ENCODE peak calls at places on chromosomes 7 and 10, in four cellular contexts. T is HepG2, D is GM12878, P is H1. I is an unnamed sample.

GRCh38 chr10:34808336-34808735 is 6.8 kb downstream of the PARD3 start:
- DNase-seq in T (no peak), D (no peak), P (no peak), I (no peak)

GRCh38 chr10:100745882-100746412 is 565 bp downstream of the PAX2 start:
- DNase-seq in T (no peak), D (no peak), P (peak; percentile 82), I (no peak)

GRCh38 chr7:138992052-138992531 is 10.9 kb upstream of the KIAA1549 start:
- DNase-seq in T (no peak), P (no peak), D (no peak), I (no peak)

GRCh38 chr10:104043854-104044253 is 41.8 kb downstream of the COL17A1 start:
- DNase-seq in D (no peak), T (no peak), P (no peak), I (no peak)

GRCh38 chr10:46536781-46537180 is 19.7 kb downstream of the GPRIN2 start:
- DNase-seq in T (no peak), D (no peak), P (no peak), I (no peak)

GRCh38 chr7:84122582-84123360 is 71.8 kb downstream of the SEMA3A start:
- DNase-seq in D (no peak), P (no peak), T (no peak), I (no peak)

GRCh38 chr7:30625283-30625682 is 30.6 kb downstream of the GARS1 start:
- DNase-seq in D (no peak), P (no peak), T (no peak), I (no peak)

GRCh38 chr7:113783403-113783802 is 135.4 kb downstream of the PPP1R3A start:
- DNase-seq in D (no peak), T (no peak), P (no peak), I (no peak)

GRCh38 chr10:99849525-99849924 is 67.1 kb downstream of the ABCC2 start:
- DNase-seq in T (peak; percentile 85), P (no peak), D (no peak), I (no peak)

GRCh38 chr7:95420996-95421846 is 13.6 kb downstream of the PON2 start:
- DNase-seq in T (no peak), P (no peak), D (no peak), I (no peak)

GRCh38 chr10:119203006-119203405 is 4.4 kb upstream of the GRK5 start:
- DNase-seq in T (peak; percentile 55), P (no peak), D (no peak), I (no peak)

GRCh38 chr10:3805791-3806381 is 20.9 kb upstream of the KLF6 start:
- DNase-seq in T (no peak), P (no peak), D (no peak), I (no peak)

GRCh38 chr10:112336556-112337201 is 37.2 kb upstream of the ACSL5 start:
- DNase-seq in T (no peak), D (no peak), P (no peak), I (no peak)

GRCh38 chr10:99595770-99596465 is 24.3 kb downstream of the SLC25A28 start:
- DNase-seq in D (no peak), P (peak; percentile 47), T (no peak), I (no peak)

GRCh38 chr10:24255907-24256306 is 47.0 kb downstream of the KIAA1217 start:
- DNase-seq in P (no peak), T (no peak), D (no peak), I (no peak)

GRCh38 chr10:80599424-80599847 is 61.7 kb downstream of the SH2D4B start:
- DNase-seq in D (peak; percentile 57), P (peak; percentile 79), T (peak; percentile 20), I (peak; percentile 77)

GRCh38 chr10:101650841-101651240 is 44.1 kb downstream of the FBXW4 start:
- DNase-seq in D (no peak), P (no peak), T (no peak), I (peak; percentile 8)

GRCh38 chr7:46131916-46132795 is 211.1 kb upstream of the IGFBP3 start:
- DNase-seq in P (no peak), T (peak; percentile 43), D (no peak), I (peak; percentile 54)

GRCh38 chr7:26958834-26959233 is 94.4 kb upstream of the SKAP2 start:
- DNase-seq in P (no peak), T (peak; percentile 46), D (no peak), I (no peak)
- TF ChIP-seq SUZ12 in P (no peak), T (no peak), D (no peak), I (no peak)

GRCh38 chr10:48604408-48605263 is at the start of gene ARHGAP22:
- DNase-seq in D (no peak), P (peak; percentile 79), T (no peak), I (no peak)

GRCh38 chr10:48604039-48604407 is 850 bp downstream of the ARHGAP22 start:
- DNase-seq in T (no peak), P (no peak), D (no peak), I (no peak)

GRCh38 chr10:48606530-48607355 is 1.9 kb upstream of the ARHGAP22 start:
- DNase-seq in T (no peak), D (no peak), P (peak; percentile 33), I (no peak)

GRCh38 chr10:48605786-48606529 is 1.1 kb upstream of the ARHGAP22 start:
- DNase-seq in D (no peak), T (no peak), P (peak; percentile 22), I (no peak)

DNA sequence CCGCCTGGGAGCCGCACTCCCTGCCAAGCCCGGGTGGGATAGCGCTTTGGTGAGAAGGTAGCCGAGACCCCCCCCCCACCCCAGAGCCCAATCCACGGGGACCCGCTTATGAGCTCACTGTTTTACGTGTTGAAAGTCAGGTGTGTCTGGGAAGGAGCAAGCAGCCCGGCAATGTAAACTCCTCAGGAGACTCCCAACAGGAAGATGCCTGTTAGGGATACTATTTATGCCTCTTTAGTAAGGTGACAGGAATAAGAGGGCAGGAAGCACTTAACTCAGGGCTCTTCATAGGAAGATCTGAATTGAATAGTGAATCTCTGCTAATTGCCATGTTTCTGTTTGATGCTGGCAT is 367 bp upstream of the ARHGAP22 start:
- DNase-seq in P (no peak), T (no peak), D (no peak), I (no peak)
- H3K9ac ChIP-seq in P (no peak overlapping the region), T (no peak overlapping the region), D (no peak overlapping the region), I (no peak overlapping the region)

GRCh38 chr10:26310361-26310760 is 93.8 kb downstream of the GAD2 start:
- DNase-seq in D (no peak), P (no peak), T (no peak), I (no peak)

GRCh38 chr10:26311383-26311940 is 94.9 kb downstream of the GAD2 start:
- DNase-seq in P (peak; percentile 55), D (no peak), T (no peak), I (peak; percentile 54)
- TF ChIP-seq SUZ12 in P (no peak), D (no peak), T (no peak), I (no peak)

GRCh38 chr7:35257251-35258124 is 3.6 kb upstream of the TBX20 start:
- DNase-seq in D (no peak), T (no peak), P (peak; percentile 69), I (no peak)
- H3K9ac ChIP-seq in D (no peak overlapping the region), T (no peak overlapping the region), P (no peak overlapping the region), I (peak overlapping the region; percentile 53)

GRCh38 chr10:132444877-132445351 is 47.9 kb downstream of the PWWP2B start:
- DNase-seq in D (no peak), T (no peak), P (no peak), I (no peak)

GRCh38 chr10:132443998-132444876 is 47.2 kb downstream of the PWWP2B start:
- DNase-seq in T (no peak), D (no peak), P (peak; percentile 71), I (no peak)

GRCh38 chr10:132442636-132443035 is 45.6 kb downstream of the PWWP2B start:
- DNase-seq in P (no peak), T (no peak), D (no peak), I (no peak)

GRCh38 chr10:132441818-132442217 is 44.8 kb downstream of the PWWP2B start:
- DNase-seq in D (no peak), P (no peak), T (no peak), I (no peak)

DNA sequence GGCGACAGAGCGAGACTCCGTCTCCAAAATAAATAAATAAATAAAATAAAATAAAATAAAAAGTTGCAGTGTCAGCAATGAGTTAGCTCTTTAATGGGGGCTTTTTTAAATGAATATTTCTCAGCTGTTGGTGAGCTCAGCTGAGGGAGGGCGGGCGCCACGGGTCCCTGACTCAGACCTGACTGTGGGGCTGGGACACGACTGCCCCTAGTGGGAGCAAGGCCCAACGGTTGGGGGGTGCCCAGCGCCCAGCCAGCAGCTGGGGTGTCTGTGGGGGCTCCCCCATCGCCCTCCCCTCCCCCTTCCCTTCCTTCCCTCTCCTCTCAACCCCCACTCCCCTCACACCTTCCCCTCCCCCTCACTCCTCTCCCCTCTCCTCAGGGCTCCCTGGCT is 46.6 kb downstream of the PWWP2B start:
- DNase-seq in D (no peak), T (no peak), P (no peak), I (no peak)
- TF ChIP-seq SUZ12 in D (no peak), T (no peak), P (no peak), I (no peak)

GRCh38 chr7:43585521-43585920 is 2.6 kb downstream of the STK17A start:
- DNase-seq in D (no peak), T (peak; percentile 43), P (no peak), I (no peak)
- H3K9ac ChIP-seq in D (peak overlapping the region; percentile 78), T (peak overlapping the region; percentile 84), P (no peak overlapping the region), I (no peak overlapping the region)

GRCh38 chr7:2560175-2560695 is 1.5 kb downstream of the IQCE start:
- DNase-seq in T (no peak), P (no peak), D (no peak), I (no peak)
- TF ChIP-seq SUZ12 in T (no peak), P (no peak), D (no peak), I (no peak)

I was measured in NT2/D1.